ENCODE peak calls at places on chromosomes 4 and X, in four cellular contexts. G is GM12878, M is K562, U is HL-60. S is an unnamed sample.

GRCh38 chrX:104392350-104392749 is 137.6 kb upstream of the ESX1 start:
- DNase-seq in G (no peak), M (no peak), U (no peak), S (no peak)

GRCh38 chrX:129596077-129596476 is 56.0 kb downstream of the OCRL start:
- DNase-seq in M (no peak), G (no peak), U (no peak), S (no peak)

GRCh38 chr4:131061734-131062133 is 1965.8 kb downstream of the C4orf33 start:
- DNase-seq in U (no peak), G (no peak), M (no peak), S (no peak)

GRCh38 chrX:69374569-69374968 is 129.6 kb upstream of the NALF2 start:
- DNase-seq in U (no peak), G (no peak), M (no peak), S (no peak)

GRCh38 chrX:154534526-154535322 is 11.9 kb downstream of the G6PD start:
- DNase-seq in M (peak), U (no peak), G (peak), S (peak)

GRCh38 chr4:15320116-15320515 is 107.7 kb upstream of the C1QTNF7 start:
- DNase-seq in M (no peak), U (no peak), G (no peak), S (no peak)

GRCh38 chr4:98673282-98673644 is 14.9 kb upstream of the TSPAN5 start:
- DNase-seq in G (no peak), M (no peak), U (no peak), S (no peak)

GRCh38 chr4:174490356-174490969 is 31.8 kb downstream of the HPGD start:
- DNase-seq in M (no peak), U (no peak), G (no peak), S (no peak)

GRCh38 chrX:98956014-98956413 is 1454.1 kb downstream of the PCDH19 start:
- DNase-seq in M (no peak), G (no peak), U (no peak), S (no peak)

GRCh38 chrX:152037183-152037582 is 62.7 kb upstream of the GABRE start:
- DNase-seq in U (no peak), M (no peak), G (no peak), S (no peak)

GRCh38 chr4:128658214-128658621 is 151.3 kb upstream of the JADE1 start:
- DNase-seq in M (no peak), G (peak), U (no peak), S (no peak)

GRCh38 chr4:9894604-9895361 is 113.3 kb downstream of the DRD5 start:
- DNase-seq in M (no peak), U (no peak), G (no peak), S (no peak)

GRCh38 chr4:111435986-111436744 is 709.1 kb upstream of the FAM241A start:
- DNase-seq in U (no peak), G (no peak), M (no peak), S (no peak)

GRCh38 chrX:123282241-123282640 is 98.2 kb downstream of the GRIA3 start:
- DNase-seq in U (no peak), G (no peak), M (no peak), S (no peak)

GRCh38 chr4:161604516-161605300 is 559.1 kb downstream of the FSTL5 start:
- DNase-seq in U (no peak), G (peak), M (no peak), S (no peak)

GRCh38 chrX:10904220-10904619 is 206.9 kb upstream of the HCCS start:
- DNase-seq in U (no peak), G (no peak), M (no peak), S (no peak)

GRCh38 chrX:2316534-2316933 is 184.2 kb downstream of the DHRSX start:
- DNase-seq in G (no peak), U (no peak), M (no peak), S (no peak)

GRCh38 chrX:2371026-2371778 is 129.6 kb downstream of the DHRSX start:
- DNase-seq in U (no peak), M (peak), G (no peak), S (no peak)

GRCh38 chr4:92305148-92305877 is 1.5 kb downstream of the GRID2 start:
- DNase-seq in M (no peak), G (no peak), U (no peak), S (peak)

GRCh38 chr4:139184129-139184528 is 7.1 kb upstream of the ELF2 start:
- DNase-seq in G (no peak), M (no peak), U (no peak), S (no peak)
- TF ChIP-seq SPI1 in G (no peak), M (no peak), U (no peak), S (no peak)

GRCh38 chr4:164959896-164960295 is 17.6 kb downstream of the TRIM61 start:
- DNase-seq in U (no peak), G (no peak), M (no peak), S (no peak)
- TF ChIP-seq SPI1 in U (no peak), G (no peak), M (no peak), S (no peak)

DNA sequence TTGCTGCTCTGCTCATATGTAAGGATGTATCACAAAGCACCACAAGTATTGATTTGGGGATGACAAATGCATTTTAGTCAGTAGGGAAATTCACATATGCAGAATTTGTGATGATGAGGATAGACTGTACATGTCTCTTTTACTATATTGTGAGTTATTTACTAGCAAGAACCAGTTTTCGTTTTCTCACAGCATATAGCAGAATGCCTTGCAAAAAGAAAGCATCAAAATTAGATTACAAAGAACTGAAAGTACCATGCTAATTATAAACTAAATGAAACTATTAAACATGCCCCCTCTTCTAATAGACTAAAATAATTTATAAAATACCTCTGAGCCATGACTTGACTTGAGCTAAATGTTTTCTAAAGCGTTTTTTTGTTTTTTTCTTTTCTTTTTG is 20.1 kb downstream of the TNIP3 start:
- DNase-seq in M (no peak), G (no peak), U (no peak), S (no peak)
- TF ChIP-seq SPI1 in M (no peak), G (no peak), U (no peak), S (no peak)

GRCh38 chr4:6938758-6939201 is 29.2 kb downstream of the TBC1D14 start:
- DNase-seq in U (no peak), M (no peak), G (no peak), S (no peak)
- TF ChIP-seq SPI1 in U (no peak), M (no peak), G (no peak), S (no peak)

GRCh38 chr4:33722254-33722653 is 2522.1 kb downstream of the ARAP2 start:
- DNase-seq in G (no peak), M (no peak), U (no peak), S (no peak)
- TF ChIP-seq SPI1 in G (no peak), M (no peak), U (no peak), S (no peak)

GRCh38 chr4:7195546-7196282 is 3.4 kb downstream of the SORCS2 start:
- DNase-seq in G (no peak), U (no peak), M (no peak), S (no peak)

GRCh38 chr4:7196731-7197130 is 4.4 kb downstream of the SORCS2 start:
- DNase-seq in G (no peak), U (no peak), M (no peak), S (no peak)

GRCh38 chr4:7196283-7196651 is 3.9 kb downstream of the SORCS2 start:
- DNase-seq in G (no peak), U (no peak), M (no peak), S (no peak)

GRCh38 chr4:7194251-7195137 is 2.2 kb downstream of the SORCS2 start:
- DNase-seq in U (no peak), M (no peak), G (no peak), S (no peak)

GRCh38 chr4:7195138-7195510 is 2.8 kb downstream of the SORCS2 start:
- DNase-seq in U (no peak), M (no peak), G (no peak), S (no peak)
- TF ChIP-seq SPI1 in U (no peak), M (no peak), G (no peak), S (no peak)